ENCODE peak calls at places on chromosomes 12 and 14, in nine cellular contexts. C, N, I, Q, Z, P, R, A and M are unnamed samples.

GRCh38 chr14:90553921-90554336 is 157.1 kb downstream of the CALM1 start:
- DNase-seq in I (no peak), C (peak), Q (no peak), N (no peak), Z (no peak), A (no peak), P (no peak), R (no peak), M (no peak)

GRCh38 chr12:49974231-49974675 is 1.5 kb downstream of the AQP6 start:
- DNase-seq in A (peak), Z (peak), I (peak), N (peak), C (peak), Q (peak), R (peak), P (peak), M (no peak)

GRCh38 chr14:68943107-68943506 is 36.0 kb downstream of the ACTN1 start:
- DNase-seq in Q (no peak), P (no peak), I (no peak), Z (no peak), C (no peak), A (no peak), R (no peak), N (no peak), M (no peak)

GRCh38 chr12:101299931-101300330 is 20.0 kb downstream of the UTP20 start:
- DNase-seq in C (no peak), A (no peak), I (no peak), Q (no peak), N (peak), Z (no peak), R (peak), P (no peak), M (no peak)

GRCh38 chr14:90728951-90729350 is 87.3 kb downstream of the TTC7B start:
- DNase-seq in Q (no peak), N (no peak), I (no peak), C (no peak), Z (no peak), A (no peak), R (no peak), P (no peak), M (no peak)

GRCh38 chr12:52692253-52692652 is 11.1 kb downstream of the KRT77 start:
- DNase-seq in C (no peak), R (peak), P (no peak), A (peak), N (peak), Q (no peak), I (no peak), Z (no peak), M (no peak)

GRCh38 chr12:26318661-26319068 is 123.3 kb downstream of the SSPN start:
- DNase-seq in Q (peak), P (peak), R (no peak), N (peak), A (peak), C (peak), Z (no peak), I (peak), M (peak)

GRCh38 chr14:58918066-58918465 is 270.4 kb upstream of the DAAM1 start:
- DNase-seq in C (no peak), Z (no peak), R (peak), P (no peak), N (no peak), Q (no peak), I (no peak), A (no peak), M (no peak)

GRCh38 chr12:130266751-130267150 is 70.9 kb upstream of the PIWIL1 start:
- DNase-seq in A (no peak), P (no peak), Q (no peak), R (peak), I (no peak), C (no peak), Z (no peak), N (no peak), M (no peak)

GRCh38 chr14:61322011-61322798 is 826 bp downstream of the PRKCH start:
- DNase-seq in P (no peak), N (no peak), A (no peak), I (peak), Z (peak), R (no peak), C (peak), Q (peak), M (peak)

GRCh38 chr14:106622200-106622745 is 1095.9 kb downstream of the TMEM121 start:
- DNase-seq in N (no peak), Z (no peak), C (no peak), P (no peak), Q (peak), R (no peak), A (no peak), I (no peak), M (no peak)

GRCh38 chr12:64385019-64385418 is 5.5 kb downstream of the C12orf56 start:
- DNase-seq in P (no peak), C (no peak), N (no peak), I (no peak), Q (no peak), R (no peak), A (no peak), Z (no peak), M (no peak)

GRCh38 chr12:54549774-54550451 is 512 bp downstream of the PDE1B start:
- DNase-seq in Z (no peak), P (no peak), Q (no peak), R (no peak), N (no peak), A (no peak), C (peak), I (peak), M (no peak)

GRCh38 chr12:54544743-54545142 is 4.7 kb upstream of the PDE1B start:
- DNase-seq in I (no peak), Q (no peak), N (no peak), Z (no peak), A (no peak), R (no peak), C (no peak), P (no peak), M (no peak)

DNA sequence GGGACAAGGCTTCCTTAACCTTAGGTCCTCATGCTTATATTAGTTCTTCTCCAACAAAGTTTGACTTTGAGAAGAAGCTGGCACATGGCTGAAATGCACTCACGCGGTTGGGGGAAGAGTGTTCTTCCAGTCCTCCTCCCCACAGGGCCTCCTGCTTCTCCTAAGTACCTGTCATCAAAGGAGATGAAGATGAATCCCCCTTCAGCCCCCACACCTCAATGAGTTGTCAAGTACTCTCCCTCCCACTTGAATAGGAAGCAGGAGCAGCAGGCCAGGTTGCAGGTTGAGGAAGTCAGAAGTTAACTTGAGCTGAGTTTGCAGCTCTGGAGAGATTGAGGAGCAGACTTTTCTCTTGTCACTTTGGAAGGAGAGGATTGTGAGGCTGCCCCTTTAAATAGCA is 2.9 kb upstream of the PDE1B start:
- DNase-seq in A (no peak), R (no peak), I (no peak), Q (no peak), C (no peak), Z (no peak), P (no peak), N (no peak), M (no peak)
- TF ChIP-seq EP300 in A (no peak), R (no peak), I (no peak), Q (no peak), C (no peak), Z (no peak), P (no peak), N (no peak), M (no peak)

GRCh38 chr12:125503128-125503527 is 437.9 kb downstream of the AACS start:
- DNase-seq in Z (no peak), Q (no peak), A (no peak), I (no peak), N (no peak), C (no peak), R (no peak), P (no peak), M (no peak)
- TF ChIP-seq EP300 in Z (no peak), Q (no peak), A (no peak), I (no peak), N (no peak), C (no peak), R (no peak), P (no peak), M (no peak)

DNA sequence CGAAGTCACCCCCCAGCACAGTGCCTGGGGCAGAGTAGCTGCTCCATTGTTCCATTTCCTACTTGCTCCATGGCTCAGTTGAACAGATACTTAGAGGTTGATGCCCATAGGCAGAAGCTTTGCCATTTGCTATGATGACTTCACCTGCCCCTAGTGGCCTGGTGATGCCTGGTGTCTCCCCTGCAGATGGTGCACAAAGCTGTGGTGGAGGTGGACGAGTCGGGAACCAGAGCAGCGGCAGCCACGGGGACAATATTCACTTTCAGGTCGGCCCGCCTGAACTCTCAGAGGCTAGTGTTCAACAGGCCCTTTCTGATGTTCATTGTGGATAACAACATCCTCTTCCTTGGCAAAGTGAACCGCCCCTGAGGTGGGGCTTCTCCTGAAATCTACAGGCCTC is 10.6 kb downstream of the SERPINA5 start:
- DNase-seq in N (no peak), Q (no peak), Z (no peak), C (no peak), A (no peak), P (no peak), R (no peak), I (no peak), M (no peak)
- TF ChIP-seq EP300 in N (no peak), Q (no peak), Z (no peak), C (no peak), A (no peak), P (no peak), R (no peak), I (no peak), M (no peak)

DNA sequence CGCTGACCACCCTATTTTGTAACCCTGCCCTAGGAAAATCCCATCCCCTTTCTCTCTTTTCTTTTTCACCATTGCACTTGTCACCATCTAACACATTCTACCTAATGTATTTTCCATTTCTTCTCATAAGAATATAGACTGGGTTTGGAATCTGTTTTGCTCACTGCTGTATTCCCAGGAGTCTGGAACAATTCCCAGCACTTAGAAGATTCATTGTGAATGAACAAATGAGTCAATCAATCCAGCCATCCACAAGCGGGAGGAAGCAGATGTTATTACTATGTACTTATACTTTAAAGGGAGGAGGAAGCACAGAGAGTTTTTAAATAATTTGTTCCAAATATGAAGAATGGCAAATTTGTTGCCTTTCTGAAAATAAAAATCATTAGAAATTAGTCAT is 142.1 kb downstream of the KIF21A start:
- DNase-seq in P (no peak), Z (no peak), N (no peak), C (no peak), R (no peak), I (no peak), Q (no peak), A (no peak), M (no peak)
- TF ChIP-seq EP300 in P (no peak), Z (no peak), N (no peak), C (no peak), R (no peak), I (no peak), Q (no peak), A (no peak), M (no peak)

GRCh38 chr14:100321473-100322137 is 1.5 kb upstream of the SLC25A47 start:
- DNase-seq in R (no peak), Q (no peak), C (no peak), A (no peak), N (no peak), Z (no peak), P (no peak), I (no peak), M (no peak)
- TF ChIP-seq EP300 in R (no peak), Q (no peak), C (no peak), A (no peak), N (no peak), Z (no peak), P (no peak), I (no peak), M (no peak)